ENCODE peak calls at places on chromosomes 3 and 15, in five cellular contexts. One of them, this sample, is unnamed.

GRCh38 chr15:99307735-99308134 is 56.5 kb downstream of the LRRC28 start:
- DNase-seq in GM12878: no peak
- DNase-seq in GM12892: no peak
- DNase-seq in stomach: no peak
- DNase-seq in HCT116: no peak
- DNase-seq in this sample: no peak

GRCh38 chr15:87961851-87962816 is 294.4 kb downstream of the NTRK3 start:
- DNase-seq in GM12878: no peak
- DNase-seq in GM12892: no peak
- DNase-seq in stomach: no peak
- DNase-seq in HCT116: no peak
- DNase-seq in this sample: no peak

GRCh38 chr3:23820888-23821287 is 15.1 kb downstream of the UBE2E1 start:
- DNase-seq in GM12878: no peak
- DNase-seq in GM12892: no peak
- DNase-seq in stomach: no peak
- DNase-seq in HCT116: no peak
- DNase-seq in this sample: no peak

GRCh38 chr3:170111147-170111771 is 70.3 kb downstream of the PHC3 start:
- DNase-seq in GM12878: no peak
- DNase-seq in GM12892: no peak
- DNase-seq in stomach: no peak
- DNase-seq in HCT116: no peak
- DNase-seq in this sample: no peak

GRCh38 chr3:32937331-32937730 is 14.1 kb upstream of the CCR4 start:
- DNase-seq in GM12878: no peak
- DNase-seq in GM12892: no peak
- DNase-seq in stomach: no peak
- DNase-seq in HCT116: no peak
- DNase-seq in this sample: no peak

GRCh38 chr15:41603941-41604660 is 45.1 kb downstream of the TYRO3 start:
- DNase-seq in GM12878: no peak
- DNase-seq in GM12892: peak
- DNase-seq in stomach: peak
- DNase-seq in HCT116: peak
- DNase-seq in this sample: peak

GRCh38 chr15:64640146-64640868 is 135.1 kb downstream of the RBPMS2 start:
- DNase-seq in GM12878: no peak
- DNase-seq in GM12892: no peak
- DNase-seq in stomach: peak
- DNase-seq in HCT116: no peak
- DNase-seq in this sample: peak

GRCh38 chr3:149401215-149401925 is 23.9 kb upstream of the TM4SF1 start:
- DNase-seq in GM12878: no peak
- DNase-seq in GM12892: no peak
- DNase-seq in stomach: peak
- DNase-seq in HCT116: no peak
- DNase-seq in this sample: peak

GRCh38 chr3:38173834-38174418 is 8.6 kb downstream of the OXSR1 start:
- DNase-seq in GM12878: no peak
- DNase-seq in GM12892: no peak
- DNase-seq in stomach: no peak
- DNase-seq in HCT116: no peak
- DNase-seq in this sample: no peak

GRCh38 chr3:25664066-25664809 is 469 bp downstream of the TOP2B start:
- DNase-seq in GM12878: no peak
- DNase-seq in GM12892: peak
- DNase-seq in stomach: peak
- DNase-seq in HCT116: peak
- DNase-seq in this sample: peak

GRCh38 chr3:123344175-123344908 is 104.5 kb downstream of the ADCY5 start:
- DNase-seq in GM12878: no peak
- DNase-seq in GM12892: no peak
- DNase-seq in stomach: no peak
- DNase-seq in HCT116: no peak
- DNase-seq in this sample: no peak

GRCh38 chr3:28586325-28586724 is 237.7 kb upstream of the AZI2 start:
- DNase-seq in GM12878: no peak
- DNase-seq in GM12892: no peak
- DNase-seq in stomach: no peak
- DNase-seq in HCT116: no peak
- DNase-seq in this sample: no peak

GRCh38 chr3:52053307-52054304 is 2.8 kb downstream of the DUSP7 start:
- DNase-seq in GM12878: peak
- DNase-seq in GM12892: no peak
- DNase-seq in stomach: no peak
- DNase-seq in HCT116: no peak
- DNase-seq in this sample: peak

GRCh38 chr3:72892870-72893269 is 5.0 kb downstream of the GXYLT2 start:
- DNase-seq in GM12878: no peak
- DNase-seq in GM12892: no peak
- DNase-seq in stomach: no peak
- DNase-seq in HCT116: no peak
- DNase-seq in this sample: no peak

GRCh38 chr3:72890166-72890925 is 2.5 kb downstream of the GXYLT2 start:
- DNase-seq in GM12878: no peak
- DNase-seq in GM12892: no peak
- DNase-seq in stomach: no peak
- DNase-seq in HCT116: no peak
- DNase-seq in this sample: no peak

GRCh38 chr3:72889310-72890165 is 1.7 kb downstream of the GXYLT2 start:
- DNase-seq in GM12878: no peak
- DNase-seq in GM12892: no peak
- DNase-seq in stomach: no peak
- DNase-seq in HCT116: no peak
- DNase-seq in this sample: no peak

GRCh38 chr3:72891053-72891855 is 3.4 kb downstream of the GXYLT2 start:
- DNase-seq in GM12878: no peak
- DNase-seq in GM12892: no peak
- DNase-seq in stomach: no peak
- DNase-seq in HCT116: no peak
- DNase-seq in this sample: no peak

GRCh38 chr3:72892081-72892763 is 4.4 kb downstream of the GXYLT2 start:
- DNase-seq in GM12878: no peak
- DNase-seq in GM12892: no peak
- DNase-seq in stomach: no peak
- DNase-seq in HCT116: no peak
- DNase-seq in this sample: no peak
- TF ChIP-seq POLR2AphosphoS5 in GM12878: no peak
- TF ChIP-seq POLR2AphosphoS5 in GM12892: no peak
- TF ChIP-seq POLR2AphosphoS5 in stomach: peak
- TF ChIP-seq POLR2AphosphoS5 in HCT116: no peak
- TF ChIP-seq POLR2AphosphoS5 in this sample: no peak

DNA sequence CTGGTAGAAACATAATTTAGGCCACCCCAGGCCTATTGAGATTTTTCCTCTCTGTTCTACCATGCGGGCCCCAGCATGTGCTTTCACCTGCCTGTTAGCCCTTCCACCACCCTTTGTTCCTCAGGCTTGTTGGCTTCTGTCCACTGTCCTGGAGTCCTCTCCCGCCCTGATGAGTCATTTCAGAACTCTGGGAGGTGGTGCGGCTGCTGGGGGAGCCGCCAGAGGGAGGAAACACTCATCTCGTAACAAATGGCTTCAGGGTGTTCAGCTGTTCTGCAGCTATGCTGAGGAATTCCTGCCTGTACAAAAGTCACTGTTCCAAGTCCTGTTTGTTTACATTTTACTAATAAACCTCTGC is 36.3 kb downstream of the LRTM1 start:
- DNase-seq in GM12878: no peak
- DNase-seq in GM12892: no peak
- DNase-seq in stomach: peak
- DNase-seq in HCT116: no peak
- DNase-seq in this sample: peak
- TF ChIP-seq POLR2AphosphoS5 in GM12878: no peak
- TF ChIP-seq POLR2AphosphoS5 in GM12892: no peak
- TF ChIP-seq POLR2AphosphoS5 in stomach: peak
- TF ChIP-seq POLR2AphosphoS5 in HCT116: no peak
- TF ChIP-seq POLR2AphosphoS5 in this sample: peak

GRCh38 chr3:64266983-64267382 is 41.7 kb upstream of the PRICKLE2 start:
- DNase-seq in GM12878: no peak
- DNase-seq in GM12892: no peak
- DNase-seq in stomach: no peak
- DNase-seq in HCT116: no peak
- DNase-seq in this sample: no peak

GRCh38 chr3:64264491-64265109 is 39.3 kb upstream of the PRICKLE2 start:
- DNase-seq in GM12878: no peak
- DNase-seq in GM12892: no peak
- DNase-seq in stomach: no peak
- DNase-seq in HCT116: no peak
- DNase-seq in this sample: no peak

GRCh38 chr3:64268926-64269325 is 43.7 kb upstream of the PRICKLE2 start:
- DNase-seq in GM12878: no peak
- DNase-seq in GM12892: no peak
- DNase-seq in stomach: no peak
- DNase-seq in HCT116: no peak
- DNase-seq in this sample: no peak

GRCh38 chr3:64267774-64268604 is 42.7 kb upstream of the PRICKLE2 start:
- DNase-seq in GM12878: no peak
- DNase-seq in GM12892: no peak
- DNase-seq in stomach: peak
- DNase-seq in HCT116: no peak
- DNase-seq in this sample: peak

DNA sequence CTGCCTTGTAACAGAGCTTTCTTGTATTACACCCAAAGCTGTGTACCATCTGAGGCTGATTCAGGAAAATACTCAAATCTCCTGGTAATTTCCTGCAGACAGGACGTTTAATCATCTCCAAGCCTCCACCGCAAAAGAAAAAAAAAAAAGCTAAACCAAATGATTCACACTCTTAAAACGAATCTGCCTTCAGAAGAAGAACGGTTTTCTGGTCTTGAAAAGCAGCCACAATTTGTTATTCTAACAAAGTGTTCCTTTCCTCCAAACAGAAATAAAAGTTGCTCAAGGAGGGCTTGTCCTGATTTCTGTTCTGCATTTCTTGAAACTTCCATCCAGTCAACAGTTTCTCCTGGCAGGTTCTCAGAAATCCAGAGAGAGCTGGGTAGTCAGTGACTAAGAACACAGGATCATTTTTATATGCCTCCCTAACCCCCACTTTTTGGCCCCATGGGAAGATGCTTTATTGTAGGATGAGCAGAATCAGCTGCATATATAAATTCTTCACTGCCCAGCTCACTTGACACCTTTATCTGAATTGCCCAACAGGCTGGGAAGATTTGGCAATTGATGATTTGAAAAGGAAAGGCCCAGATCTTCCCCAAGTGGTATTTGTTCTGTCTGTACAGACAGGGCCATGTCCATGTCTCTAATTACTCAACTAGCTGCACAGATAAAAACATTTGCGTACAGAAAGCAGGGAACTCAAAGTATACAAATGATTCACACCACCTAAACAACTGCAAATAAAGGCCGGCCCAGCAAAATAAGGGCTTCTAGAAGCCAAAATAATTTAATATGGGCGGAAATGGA is 41.0 kb upstream of the PRICKLE2 start:
- DNase-seq in GM12878: no peak
- DNase-seq in GM12892: no peak
- DNase-seq in stomach: no peak
- DNase-seq in HCT116: no peak
- DNase-seq in this sample: peak
- TF ChIP-seq POLR2AphosphoS5 in GM12878: no peak
- TF ChIP-seq POLR2AphosphoS5 in GM12892: no peak
- TF ChIP-seq POLR2AphosphoS5 in stomach: no peak
- TF ChIP-seq POLR2AphosphoS5 in HCT116: no peak
- TF ChIP-seq POLR2AphosphoS5 in this sample: peak

DNA sequence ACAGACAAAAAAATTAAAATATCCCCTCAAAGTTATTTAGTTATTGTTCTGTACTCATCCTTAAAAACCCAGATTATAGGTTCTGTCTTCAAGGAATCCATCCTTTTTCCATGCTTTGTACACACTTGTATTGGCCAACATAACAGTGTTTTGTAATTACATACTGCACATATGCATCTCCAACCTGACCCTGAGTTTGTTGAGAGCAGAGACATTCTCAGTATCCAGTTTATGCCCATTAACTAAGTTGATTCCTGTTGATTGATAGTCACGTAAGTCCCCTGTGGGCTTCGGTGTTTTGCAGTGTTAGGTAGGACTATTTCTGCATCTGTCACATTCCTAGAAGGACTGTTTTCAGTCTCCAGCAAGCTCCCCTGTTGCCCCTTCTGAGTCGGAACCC is 33.6 kb downstream of the MOBP start:
- DNase-seq in GM12878: no peak
- DNase-seq in GM12892: no peak
- DNase-seq in stomach: no peak
- DNase-seq in HCT116: no peak
- DNase-seq in this sample: no peak
- TF ChIP-seq POLR2AphosphoS5 in GM12878: no peak
- TF ChIP-seq POLR2AphosphoS5 in GM12892: no peak
- TF ChIP-seq POLR2AphosphoS5 in stomach: no peak
- TF ChIP-seq POLR2AphosphoS5 in HCT116: no peak
- TF ChIP-seq POLR2AphosphoS5 in this sample: no peak

GRCh38 chr3:49357466-49358216 is 512 bp downstream of the GPX1 start:
- DNase-seq in GM12878: no peak
- DNase-seq in GM12892: no peak
- DNase-seq in stomach: peak
- DNase-seq in HCT116: no peak
- DNase-seq in this sample: peak

GRCh38 chr3:49351521-49352011 is 6.6 kb downstream of the GPX1 start:
- DNase-seq in GM12878: no peak
- DNase-seq in GM12892: no peak
- DNase-seq in stomach: no peak
- DNase-seq in HCT116: no peak
- DNase-seq in this sample: no peak

GRCh38 chr3:49349617-49350114 is 8.5 kb downstream of the GPX1 start:
- DNase-seq in GM12878: no peak
- DNase-seq in GM12892: no peak
- DNase-seq in stomach: no peak
- DNase-seq in HCT116: no peak
- DNase-seq in this sample: no peak

GRCh38 chr3:49352286-49352685 is 5.9 kb downstream of the GPX1 start:
- DNase-seq in GM12878: no peak
- DNase-seq in GM12892: no peak
- DNase-seq in stomach: no peak
- DNase-seq in HCT116: no peak
- DNase-seq in this sample: no peak

DNA sequence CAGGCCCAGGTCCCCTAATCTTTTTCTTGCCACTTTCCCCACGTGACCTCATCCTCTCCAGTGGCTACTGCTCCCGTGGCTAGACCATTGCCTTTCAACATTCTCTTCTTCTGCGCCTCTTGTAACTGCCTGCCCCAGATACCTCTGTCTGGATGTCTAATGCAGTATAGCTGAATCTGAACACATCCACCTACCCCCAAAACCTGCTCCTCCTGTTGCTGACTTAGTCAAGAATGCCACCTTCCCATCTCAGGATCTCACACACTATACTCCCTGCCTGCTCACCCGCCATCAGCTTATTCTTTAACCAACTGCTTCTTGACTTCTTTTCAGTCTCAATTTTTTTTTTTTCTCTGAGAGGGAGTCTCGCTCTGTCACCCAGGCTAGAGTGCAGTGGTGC is 5.1 kb downstream of the GPX1 start:
- DNase-seq in GM12878: no peak
- DNase-seq in GM12892: no peak
- DNase-seq in stomach: no peak
- DNase-seq in HCT116: no peak
- DNase-seq in this sample: no peak
- TF ChIP-seq POLR2AphosphoS5 in GM12878: no peak
- TF ChIP-seq POLR2AphosphoS5 in GM12892: no peak
- TF ChIP-seq POLR2AphosphoS5 in stomach: no peak
- TF ChIP-seq POLR2AphosphoS5 in HCT116: no peak
- TF ChIP-seq POLR2AphosphoS5 in this sample: no peak

This sample was measured in prostate gland.